ENCODE peak calls at places on chromosomes 3 and 15, in seven cellular contexts. V, J, R, K, W, Y and I are unnamed samples.
A peak's percentile ranks its signal among the peaks of the same experiment; 100 is the strongest.

GRCh38 chr15:77107531-77108355 is 36.8 kb upstream of the TSPAN3 start:
- DNase-seq in Y (peak; percentile 16), R (no peak), W (peak; percentile 2), V (peak; percentile 50), J (no peak), K (peak; percentile 79), I (no peak)

GRCh38 chr3:31407665-31408064 is 125.1 kb upstream of the STT3B start:
- DNase-seq in W (no peak), Y (no peak), K (no peak), R (no peak), V (peak; percentile 8), J (no peak), I (no peak)

GRCh38 chr3:116339441-116340028 is 105.8 kb downstream of the LSAMP start:
- DNase-seq in K (no peak), J (no peak), V (peak; percentile 70), Y (no peak), R (no peak), W (no peak), I (peak; percentile 71)

GRCh38 chr3:152229692-152230091 is 39.0 kb upstream of the MBNL1 start:
- DNase-seq in Y (no peak), W (no peak), V (no peak), R (no peak), K (no peak), J (no peak), I (no peak)

GRCh38 chr15:83698294-83698693 is 44.4 kb downstream of the ADAMTSL3 start:
- DNase-seq in R (no peak), K (no peak), Y (no peak), V (peak; percentile 75), J (no peak), W (no peak), I (peak; percentile 2)

GRCh38 chr15:96347181-96348111 is 16.9 kb downstream of the NR2F2 start:
- DNase-seq in W (no peak), K (peak; percentile 79), Y (no peak), R (no peak), V (no peak), J (no peak), I (no peak)

GRCh38 chr3:67650084-67650483 is 4.3 kb downstream of the SUCLG2 start:
- DNase-seq in R (no peak), J (no peak), Y (no peak), K (no peak), V (no peak), W (no peak), I (no peak)

GRCh38 chr15:94286581-94286980 is 55.2 kb downstream of the MCTP2 start:
- DNase-seq in R (no peak), K (no peak), Y (no peak), V (no peak), W (no peak), J (no peak), I (no peak)

GRCh38 chr3:111103807-111104206 is 32.2 kb downstream of the NECTIN3 start:
- DNase-seq in W (no peak), K (no peak), Y (no peak), J (no peak), R (no peak), V (no peak), I (no peak)